ENCODE peak calls at places on chromosomes 1 and 21, in nine cellular contexts. One of them, this sample, is unnamed.

GRCh38 chr1:47440052-47440848 is 2.4 kb downstream of the FOXD2 start:
- DNase-seq in naive thymus-derived CD4-positive, alpha-beta T cell: no peak
- DNase-seq in CD4-positive, CD25-positive, alpha-beta regulatory T cell: no peak
- DNase-seq in cardiac muscle cell: no peak
- DNase-seq in right cardiac atrium: no peak
- DNase-seq in RWPE2: no peak
- DNase-seq in epithelial cell of esophagus: no peak
- DNase-seq in heart right ventricle: no peak
- DNase-seq in neural progenitor cell: no peak
- DNase-seq in this sample: no peak

GRCh38 chr1:22259581-22260282 is 116.8 kb upstream of the WNT4 start:
- DNase-seq in naive thymus-derived CD4-positive, alpha-beta T cell: no peak
- DNase-seq in CD4-positive, CD25-positive, alpha-beta regulatory T cell: no peak
- DNase-seq in cardiac muscle cell: peak; percentile 42
- DNase-seq in right cardiac atrium: no peak
- DNase-seq in RWPE2: no peak
- DNase-seq in epithelial cell of esophagus: peak; percentile 28
- DNase-seq in heart right ventricle: no peak
- DNase-seq in neural progenitor cell: no peak
- DNase-seq in this sample: no peak

GRCh38 chr1:112397051-112397471 is 1.0 kb downstream of the CTTNBP2NL start:
- DNase-seq in naive thymus-derived CD4-positive, alpha-beta T cell: no peak
- DNase-seq in CD4-positive, CD25-positive, alpha-beta regulatory T cell: no peak
- DNase-seq in cardiac muscle cell: no peak
- DNase-seq in right cardiac atrium: no peak
- DNase-seq in RWPE2: no peak
- DNase-seq in epithelial cell of esophagus: peak; percentile 37
- DNase-seq in heart right ventricle: no peak
- DNase-seq in neural progenitor cell: no peak
- DNase-seq in this sample: no peak

GRCh38 chr21:39125752-39126485 is 57.3 kb downstream of the PSMG1 start:
- DNase-seq in naive thymus-derived CD4-positive, alpha-beta T cell: no peak
- DNase-seq in CD4-positive, CD25-positive, alpha-beta regulatory T cell: no peak
- DNase-seq in cardiac muscle cell: peak; percentile 83
- DNase-seq in right cardiac atrium: no peak
- DNase-seq in RWPE2: no peak
- DNase-seq in epithelial cell of esophagus: peak; percentile 76
- DNase-seq in heart right ventricle: peak; percentile 67
- DNase-seq in neural progenitor cell: peak; percentile 78
- DNase-seq in this sample: no peak

GRCh38 chr1:22137006-22137720 is 5.7 kb downstream of the WNT4 start:
- DNase-seq in naive thymus-derived CD4-positive, alpha-beta T cell: no peak
- DNase-seq in CD4-positive, CD25-positive, alpha-beta regulatory T cell: no peak
- DNase-seq in cardiac muscle cell: peak; percentile 54
- DNase-seq in right cardiac atrium: no peak
- DNase-seq in RWPE2: no peak
- DNase-seq in epithelial cell of esophagus: peak; percentile 97
- DNase-seq in heart right ventricle: no peak
- DNase-seq in neural progenitor cell: peak; percentile 33
- DNase-seq in this sample: peak; percentile 19

GRCh38 chr1:211734359-211734758 is 58.9 kb upstream of the NEK2 start:
- DNase-seq in naive thymus-derived CD4-positive, alpha-beta T cell: no peak
- DNase-seq in CD4-positive, CD25-positive, alpha-beta regulatory T cell: no peak
- DNase-seq in cardiac muscle cell: no peak
- DNase-seq in right cardiac atrium: no peak
- DNase-seq in RWPE2: no peak
- DNase-seq in epithelial cell of esophagus: peak; percentile 70
- DNase-seq in heart right ventricle: no peak
- DNase-seq in neural progenitor cell: no peak
- DNase-seq in this sample: no peak

GRCh38 chr1:44700573-44700972 is 26.1 kb downstream of the ARMH1 start:
- DNase-seq in naive thymus-derived CD4-positive, alpha-beta T cell: no peak
- DNase-seq in CD4-positive, CD25-positive, alpha-beta regulatory T cell: no peak
- DNase-seq in cardiac muscle cell: no peak
- DNase-seq in right cardiac atrium: no peak
- DNase-seq in RWPE2: no peak
- DNase-seq in epithelial cell of esophagus: peak; percentile 39
- DNase-seq in heart right ventricle: no peak
- DNase-seq in neural progenitor cell: no peak
- DNase-seq in this sample: no peak

GRCh38 chr21:15063081-15063820 is 1.5 kb downstream of the NRIP1 start:
- DNase-seq in naive thymus-derived CD4-positive, alpha-beta T cell: no peak
- DNase-seq in CD4-positive, CD25-positive, alpha-beta regulatory T cell: peak; percentile 16
- DNase-seq in cardiac muscle cell: peak; percentile 40
- DNase-seq in right cardiac atrium: no peak
- DNase-seq in RWPE2: no peak
- DNase-seq in epithelial cell of esophagus: peak; percentile 74
- DNase-seq in heart right ventricle: no peak
- DNase-seq in neural progenitor cell: peak; percentile 40
- DNase-seq in this sample: no peak

GRCh38 chr21:46188226-46189212 is 4.3 kb upstream of the SPATC1L start:
- DNase-seq in naive thymus-derived CD4-positive, alpha-beta T cell: no peak
- DNase-seq in CD4-positive, CD25-positive, alpha-beta regulatory T cell: no peak
- DNase-seq in cardiac muscle cell: peak; percentile 64
- DNase-seq in right cardiac atrium: peak; percentile 78
- DNase-seq in RWPE2: peak; percentile 69
- DNase-seq in epithelial cell of esophagus: peak; percentile 59
- DNase-seq in heart right ventricle: peak; percentile 75
- DNase-seq in neural progenitor cell: no peak
- DNase-seq in this sample: peak; percentile 17

GRCh38 chr1:119674110-119674509 is 26.0 kb upstream of the ZNF697 start:
- DNase-seq in naive thymus-derived CD4-positive, alpha-beta T cell: no peak
- DNase-seq in CD4-positive, CD25-positive, alpha-beta regulatory T cell: no peak
- DNase-seq in cardiac muscle cell: peak; percentile 77
- DNase-seq in right cardiac atrium: no peak
- DNase-seq in RWPE2: no peak
- DNase-seq in epithelial cell of esophagus: peak; percentile 89
- DNase-seq in heart right ventricle: no peak
- DNase-seq in neural progenitor cell: peak; percentile 20
- DNase-seq in this sample: no peak

GRCh38 chr21:26800001-26800400 is 45.2 kb downstream of the ADAMTS1 start:
- DNase-seq in naive thymus-derived CD4-positive, alpha-beta T cell: no peak
- DNase-seq in CD4-positive, CD25-positive, alpha-beta regulatory T cell: no peak
- DNase-seq in cardiac muscle cell: peak; percentile 49
- DNase-seq in right cardiac atrium: no peak
- DNase-seq in RWPE2: no peak
- DNase-seq in epithelial cell of esophagus: no peak
- DNase-seq in heart right ventricle: no peak
- DNase-seq in neural progenitor cell: no peak
- DNase-seq in this sample: no peak

GRCh38 chr21:36126166-36126565 is 8.7 kb upstream of the CBR3 start:
- DNase-seq in naive thymus-derived CD4-positive, alpha-beta T cell: no peak
- DNase-seq in CD4-positive, CD25-positive, alpha-beta regulatory T cell: no peak
- DNase-seq in cardiac muscle cell: no peak
- DNase-seq in right cardiac atrium: no peak
- DNase-seq in RWPE2: no peak
- DNase-seq in epithelial cell of esophagus: peak; percentile 71
- DNase-seq in heart right ventricle: no peak
- DNase-seq in neural progenitor cell: no peak
- DNase-seq in this sample: no peak

GRCh38 chr1:200923607-200924006 is 28.9 kb downstream of the INAVA start:
- DNase-seq in naive thymus-derived CD4-positive, alpha-beta T cell: no peak
- DNase-seq in CD4-positive, CD25-positive, alpha-beta regulatory T cell: no peak
- DNase-seq in cardiac muscle cell: no peak
- DNase-seq in right cardiac atrium: no peak
- DNase-seq in RWPE2: no peak
- DNase-seq in epithelial cell of esophagus: no peak
- DNase-seq in heart right ventricle: no peak
- DNase-seq in neural progenitor cell: no peak
- DNase-seq in this sample: no peak

GRCh38 chr1:19361231-19362147 is 49.4 kb downstream of the SLC66A1 start:
- DNase-seq in naive thymus-derived CD4-positive, alpha-beta T cell: no peak
- DNase-seq in CD4-positive, CD25-positive, alpha-beta regulatory T cell: no peak
- DNase-seq in cardiac muscle cell: no peak
- DNase-seq in right cardiac atrium: peak; percentile 52
- DNase-seq in RWPE2: peak; percentile 83
- DNase-seq in epithelial cell of esophagus: peak; percentile 98
- DNase-seq in heart right ventricle: no peak
- DNase-seq in neural progenitor cell: no peak
- DNase-seq in this sample: no peak
- H3K4me3 ChIP-seq in naive thymus-derived CD4-positive, alpha-beta T cell: no peak overlapping the region
- H3K4me3 ChIP-seq in CD4-positive, CD25-positive, alpha-beta regulatory T cell: no peak overlapping the region
- H3K4me3 ChIP-seq in cardiac muscle cell: no peak overlapping the region
- H3K4me3 ChIP-seq in right cardiac atrium: no peak overlapping the region
- H3K4me3 ChIP-seq in RWPE2: no peak overlapping the region
- H3K4me3 ChIP-seq in epithelial cell of esophagus: no peak overlapping the region
- H3K4me3 ChIP-seq in heart right ventricle: no peak overlapping the region
- H3K4me3 ChIP-seq in neural progenitor cell: no peak overlapping the region
- H3K4me3 ChIP-seq in this sample: no peak overlapping the region

GRCh38 chr1:226733309-226733708 is 5.8 kb downstream of the ITPKB start:
- DNase-seq in naive thymus-derived CD4-positive, alpha-beta T cell: no peak
- DNase-seq in CD4-positive, CD25-positive, alpha-beta regulatory T cell: no peak
- DNase-seq in cardiac muscle cell: no peak
- DNase-seq in right cardiac atrium: no peak
- DNase-seq in RWPE2: no peak
- DNase-seq in epithelial cell of esophagus: no peak
- DNase-seq in heart right ventricle: no peak
- DNase-seq in neural progenitor cell: no peak
- DNase-seq in this sample: no peak

GRCh38 chr1:226734611-226735153 is 4.4 kb downstream of the ITPKB start:
- DNase-seq in naive thymus-derived CD4-positive, alpha-beta T cell: no peak
- DNase-seq in CD4-positive, CD25-positive, alpha-beta regulatory T cell: no peak
- DNase-seq in cardiac muscle cell: no peak
- DNase-seq in right cardiac atrium: no peak
- DNase-seq in RWPE2: no peak
- DNase-seq in epithelial cell of esophagus: no peak
- DNase-seq in heart right ventricle: no peak
- DNase-seq in neural progenitor cell: no peak
- DNase-seq in this sample: no peak

GRCh38 chr1:226735576-226735975 is 3.5 kb downstream of the ITPKB start:
- DNase-seq in naive thymus-derived CD4-positive, alpha-beta T cell: no peak
- DNase-seq in CD4-positive, CD25-positive, alpha-beta regulatory T cell: no peak
- DNase-seq in cardiac muscle cell: no peak
- DNase-seq in right cardiac atrium: no peak
- DNase-seq in RWPE2: no peak
- DNase-seq in epithelial cell of esophagus: no peak
- DNase-seq in heart right ventricle: no peak
- DNase-seq in neural progenitor cell: no peak
- DNase-seq in this sample: no peak

GRCh38 chr1:226732856-226733291 is 6.2 kb downstream of the ITPKB start:
- DNase-seq in naive thymus-derived CD4-positive, alpha-beta T cell: no peak
- DNase-seq in CD4-positive, CD25-positive, alpha-beta regulatory T cell: no peak
- DNase-seq in cardiac muscle cell: no peak
- DNase-seq in right cardiac atrium: no peak
- DNase-seq in RWPE2: no peak
- DNase-seq in epithelial cell of esophagus: no peak
- DNase-seq in heart right ventricle: no peak
- DNase-seq in neural progenitor cell: peak; percentile 37
- DNase-seq in this sample: no peak

DNA sequence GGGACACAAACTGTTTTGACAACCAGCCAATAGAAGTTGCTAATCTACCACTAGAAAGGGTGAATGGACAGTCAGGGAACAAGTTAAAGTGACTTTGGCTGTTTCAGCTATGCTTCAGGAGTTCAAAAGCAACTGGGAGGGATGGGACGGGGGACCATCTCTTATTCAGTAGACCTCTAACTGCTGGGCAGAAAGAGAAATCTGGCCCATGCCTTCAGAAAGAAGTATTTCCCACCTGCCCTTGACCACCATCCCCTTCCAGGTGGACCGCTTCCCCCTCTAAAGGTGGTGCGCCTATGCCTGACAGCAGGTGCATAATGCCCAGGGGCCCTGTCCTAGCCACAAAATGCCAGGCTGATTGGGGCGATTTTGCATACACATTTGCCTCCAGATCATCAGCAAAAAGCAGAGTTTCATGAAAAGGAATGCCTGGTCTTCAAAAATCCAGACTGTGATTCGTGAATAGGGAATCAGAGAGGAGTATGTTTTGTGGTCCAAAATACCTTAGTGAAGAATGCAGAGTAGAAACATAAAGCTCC is 5.1 kb downstream of the ITPKB start:
- DNase-seq in naive thymus-derived CD4-positive, alpha-beta T cell: no peak
- DNase-seq in CD4-positive, CD25-positive, alpha-beta regulatory T cell: no peak
- DNase-seq in cardiac muscle cell: no peak
- DNase-seq in right cardiac atrium: no peak
- DNase-seq in RWPE2: no peak
- DNase-seq in epithelial cell of esophagus: no peak
- DNase-seq in heart right ventricle: no peak
- DNase-seq in neural progenitor cell: no peak
- DNase-seq in this sample: no peak
- H3K4me3 ChIP-seq in naive thymus-derived CD4-positive, alpha-beta T cell: peak overlapping the region; percentile 99
- H3K4me3 ChIP-seq in CD4-positive, CD25-positive, alpha-beta regulatory T cell: peak overlapping the region; percentile 92
- H3K4me3 ChIP-seq in cardiac muscle cell: no peak overlapping the region
- H3K4me3 ChIP-seq in right cardiac atrium: peak overlapping the region; percentile 40
- H3K4me3 ChIP-seq in RWPE2: no peak overlapping the region
- H3K4me3 ChIP-seq in epithelial cell of esophagus: no peak overlapping the region
- H3K4me3 ChIP-seq in heart right ventricle: peak overlapping the region; percentile 75
- H3K4me3 ChIP-seq in neural progenitor cell: no peak overlapping the region
- H3K4me3 ChIP-seq in this sample: no peak overlapping the region

DNA sequence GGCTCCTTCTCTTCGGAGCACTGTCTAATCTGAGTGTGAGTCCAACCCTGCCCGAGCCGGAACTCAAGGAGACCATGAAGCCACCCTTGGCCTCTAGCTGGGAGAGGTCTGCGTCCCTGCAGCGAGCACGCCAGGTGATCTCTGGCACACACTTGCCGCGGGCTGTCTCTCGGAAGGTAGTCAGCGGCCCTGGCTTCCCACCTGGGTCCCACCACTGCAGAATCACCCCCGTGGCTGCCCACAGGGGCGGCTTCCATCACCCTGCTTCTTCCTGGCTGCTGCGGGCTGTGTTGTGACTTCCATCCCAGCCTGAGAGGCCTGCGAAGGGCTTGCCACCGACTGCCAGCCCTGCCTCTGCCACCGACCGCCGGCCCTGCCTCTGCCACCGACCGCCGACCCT is 17.0 kb downstream of the FAAP20 start:
- DNase-seq in naive thymus-derived CD4-positive, alpha-beta T cell: no peak
- DNase-seq in CD4-positive, CD25-positive, alpha-beta regulatory T cell: no peak
- DNase-seq in cardiac muscle cell: no peak
- DNase-seq in right cardiac atrium: peak; percentile 46
- DNase-seq in RWPE2: no peak
- DNase-seq in epithelial cell of esophagus: no peak
- DNase-seq in heart right ventricle: no peak
- DNase-seq in neural progenitor cell: no peak
- DNase-seq in this sample: no peak
- H3K4me3 ChIP-seq in naive thymus-derived CD4-positive, alpha-beta T cell: no peak overlapping the region
- H3K4me3 ChIP-seq in CD4-positive, CD25-positive, alpha-beta regulatory T cell: no peak overlapping the region
- H3K4me3 ChIP-seq in cardiac muscle cell: no peak overlapping the region
- H3K4me3 ChIP-seq in right cardiac atrium: no peak overlapping the region
- H3K4me3 ChIP-seq in RWPE2: no peak overlapping the region
- H3K4me3 ChIP-seq in epithelial cell of esophagus: no peak overlapping the region
- H3K4me3 ChIP-seq in heart right ventricle: no peak overlapping the region
- H3K4me3 ChIP-seq in neural progenitor cell: no peak overlapping the region
- H3K4me3 ChIP-seq in this sample: no peak overlapping the region

DNA sequence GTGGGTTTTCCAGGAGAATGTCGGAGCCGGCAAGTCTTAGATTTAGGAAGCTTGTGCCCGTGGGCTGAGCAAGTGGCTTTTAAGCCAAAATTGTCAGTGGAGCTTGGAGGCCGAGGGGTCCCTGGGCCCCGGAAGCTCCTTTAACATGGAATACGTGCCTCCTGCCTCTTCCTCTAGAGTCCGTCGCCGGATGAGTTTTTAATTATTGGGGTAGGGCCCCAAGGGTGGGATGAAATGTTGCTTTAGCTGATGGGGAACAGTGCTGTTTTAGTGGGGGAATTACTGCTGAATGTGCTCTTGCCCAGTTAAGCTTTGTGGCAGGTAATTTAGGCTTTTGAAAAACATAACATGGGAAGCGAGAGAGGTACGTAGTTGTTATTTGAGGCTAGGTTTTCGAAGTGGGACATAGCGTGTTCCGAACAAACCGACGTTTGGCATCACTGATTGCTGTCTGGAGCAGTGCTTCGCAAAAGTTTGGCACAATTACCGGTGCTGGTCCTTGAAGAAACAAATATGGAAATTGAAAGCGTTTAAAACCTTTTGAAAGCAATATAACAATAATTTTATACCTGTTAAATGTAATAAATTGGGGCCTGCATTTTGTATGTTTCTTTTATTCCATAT is 809 bp downstream of the RPL5 start:
- DNase-seq in naive thymus-derived CD4-positive, alpha-beta T cell: no peak
- DNase-seq in CD4-positive, CD25-positive, alpha-beta regulatory T cell: peak; percentile 16
- DNase-seq in cardiac muscle cell: peak; percentile 36
- DNase-seq in right cardiac atrium: no peak
- DNase-seq in RWPE2: no peak
- DNase-seq in epithelial cell of esophagus: no peak
- DNase-seq in heart right ventricle: no peak
- DNase-seq in neural progenitor cell: no peak
- DNase-seq in this sample: no peak
- H3K4me3 ChIP-seq in naive thymus-derived CD4-positive, alpha-beta T cell: peak overlapping the region; percentile 94
- H3K4me3 ChIP-seq in CD4-positive, CD25-positive, alpha-beta regulatory T cell: peak overlapping the region; percentile 96
- H3K4me3 ChIP-seq in cardiac muscle cell: peak overlapping the region; percentile 95
- H3K4me3 ChIP-seq in right cardiac atrium: peak overlapping the region; percentile 59
- H3K4me3 ChIP-seq in RWPE2: peak overlapping the region; percentile 91
- H3K4me3 ChIP-seq in epithelial cell of esophagus: peak overlapping the region; percentile 97
- H3K4me3 ChIP-seq in heart right ventricle: peak overlapping the region; percentile 92
- H3K4me3 ChIP-seq in neural progenitor cell: peak overlapping the region; percentile 88
- H3K4me3 ChIP-seq in this sample: peak overlapping the region; percentile 92